ENCODE peak calls at places on chromosomes 7 and 10, in five cellular contexts. One of them, this sample, is unnamed. For H3K4me1, the result is how much of the 10 kb centered on the place peaks cover.

GRCh38 chr7:99943641-99944507 is 14.5 kb upstream of the GJC3 start:
- DNase-seq in colonic mucosa: no peak
- DNase-seq in ovary: no peak
- DNase-seq in endodermal cell: peak
- DNase-seq in cardiac muscle cell: no peak
- DNase-seq in this sample: no peak

GRCh38 chr7:92716825-92717580 is 119.4 kb downstream of the CDK6 start:
- DNase-seq in colonic mucosa: no peak
- DNase-seq in cardiac muscle cell: no peak
- DNase-seq in ovary: no peak
- DNase-seq in endodermal cell: no peak
- DNase-seq in this sample: no peak

GRCh38 chr7:78326189-78326588 is 527.6 kb downstream of the PHTF2 start:
- DNase-seq in ovary: no peak
- DNase-seq in cardiac muscle cell: peak
- DNase-seq in colonic mucosa: no peak
- DNase-seq in endodermal cell: no peak
- DNase-seq in this sample: no peak

GRCh38 chr10:87817291-87817872 is 644 bp downstream of the ATAD1 start:
- DNase-seq in colonic mucosa: no peak
- DNase-seq in endodermal cell: no peak
- DNase-seq in ovary: no peak
- DNase-seq in cardiac muscle cell: no peak
- DNase-seq in this sample: no peak

GRCh38 chr7:30278849-30279505 is 5.4 kb upstream of the ZNRF2 start:
- DNase-seq in colonic mucosa: no peak
- DNase-seq in cardiac muscle cell: no peak
- DNase-seq in ovary: no peak
- DNase-seq in endodermal cell: no peak
- DNase-seq in this sample: no peak

GRCh38 chr7:123148813-123149212 is 51.0 kb downstream of the SLC13A1 start:
- DNase-seq in endodermal cell: no peak
- DNase-seq in ovary: no peak
- DNase-seq in colonic mucosa: no peak
- DNase-seq in cardiac muscle cell: no peak
- DNase-seq in this sample: no peak

GRCh38 chr7:87231243-87231642 is 11.7 kb upstream of the TMEM243 start:
- DNase-seq in cardiac muscle cell: no peak
- DNase-seq in colonic mucosa: no peak
- DNase-seq in ovary: no peak
- DNase-seq in endodermal cell: no peak
- DNase-seq in this sample: no peak

GRCh38 chr7:1340640-1341360 is 108.1 kb downstream of the UNCX start:
- DNase-seq in colonic mucosa: no peak
- DNase-seq in cardiac muscle cell: no peak
- DNase-seq in endodermal cell: no peak
- DNase-seq in ovary: no peak
- DNase-seq in this sample: no peak

GRCh38 chr7:142500364-142500763 is 242.5 kb upstream of the PRSS58 start:
- DNase-seq in endodermal cell: no peak
- DNase-seq in cardiac muscle cell: no peak
- DNase-seq in ovary: no peak
- DNase-seq in colonic mucosa: peak
- DNase-seq in this sample: peak

GRCh38 chr10:104049497-104050250 is 36.0 kb downstream of the COL17A1 start:
- DNase-seq in ovary: no peak
- DNase-seq in endodermal cell: peak
- DNase-seq in cardiac muscle cell: peak
- DNase-seq in colonic mucosa: peak
- DNase-seq in this sample: peak

GRCh38 chr7:37824987-37825509 is 23.3 kb upstream of the NME8 start:
- DNase-seq in cardiac muscle cell: no peak
- DNase-seq in endodermal cell: no peak
- DNase-seq in ovary: no peak
- DNase-seq in colonic mucosa: no peak
- DNase-seq in this sample: no peak

GRCh38 chr10:75530337-75530736 is 98.9 kb downstream of the LRMDA start:
- DNase-seq in ovary: no peak
- DNase-seq in colonic mucosa: no peak
- DNase-seq in cardiac muscle cell: no peak
- DNase-seq in endodermal cell: peak
- DNase-seq in this sample: no peak

GRCh38 chr10:71289421-71290130 is 29.5 kb upstream of the SLC29A3 start:
- DNase-seq in cardiac muscle cell: no peak
- DNase-seq in colonic mucosa: no peak
- DNase-seq in ovary: no peak
- DNase-seq in endodermal cell: no peak
- DNase-seq in this sample: no peak

GRCh38 chr7:136033413-136034031 is 56.4 kb upstream of the MTPN start:
- DNase-seq in colonic mucosa: no peak
- DNase-seq in cardiac muscle cell: peak
- DNase-seq in endodermal cell: no peak
- DNase-seq in ovary: no peak
- DNase-seq in this sample: no peak

GRCh38 chr7:51141451-51141971 is 175.1 kb downstream of the COBL start:
- DNase-seq in endodermal cell: peak
- DNase-seq in cardiac muscle cell: peak
- DNase-seq in colonic mucosa: no peak
- DNase-seq in ovary: no peak
- DNase-seq in this sample: peak

GRCh38 chr7:45068236-45069023 is 20.3 kb downstream of the NACAD start:
- DNase-seq in endodermal cell: no peak
- DNase-seq in colonic mucosa: peak
- DNase-seq in cardiac muscle cell: no peak
- DNase-seq in ovary: no peak
- DNase-seq in this sample: peak

GRCh38 chr7:136869991-136870798 is 1.7 kb downstream of the CHRM2 start:
- DNase-seq in endodermal cell: peak
- DNase-seq in colonic mucosa: no peak
- DNase-seq in cardiac muscle cell: peak
- DNase-seq in ovary: no peak
- DNase-seq in this sample: no peak

GRCh38 chr7:37047260-37047659 is 323.0 kb upstream of the AOAH start:
- DNase-seq in endodermal cell: no peak
- DNase-seq in colonic mucosa: no peak
- DNase-seq in cardiac muscle cell: no peak
- DNase-seq in ovary: no peak
- DNase-seq in this sample: no peak

DNA sequence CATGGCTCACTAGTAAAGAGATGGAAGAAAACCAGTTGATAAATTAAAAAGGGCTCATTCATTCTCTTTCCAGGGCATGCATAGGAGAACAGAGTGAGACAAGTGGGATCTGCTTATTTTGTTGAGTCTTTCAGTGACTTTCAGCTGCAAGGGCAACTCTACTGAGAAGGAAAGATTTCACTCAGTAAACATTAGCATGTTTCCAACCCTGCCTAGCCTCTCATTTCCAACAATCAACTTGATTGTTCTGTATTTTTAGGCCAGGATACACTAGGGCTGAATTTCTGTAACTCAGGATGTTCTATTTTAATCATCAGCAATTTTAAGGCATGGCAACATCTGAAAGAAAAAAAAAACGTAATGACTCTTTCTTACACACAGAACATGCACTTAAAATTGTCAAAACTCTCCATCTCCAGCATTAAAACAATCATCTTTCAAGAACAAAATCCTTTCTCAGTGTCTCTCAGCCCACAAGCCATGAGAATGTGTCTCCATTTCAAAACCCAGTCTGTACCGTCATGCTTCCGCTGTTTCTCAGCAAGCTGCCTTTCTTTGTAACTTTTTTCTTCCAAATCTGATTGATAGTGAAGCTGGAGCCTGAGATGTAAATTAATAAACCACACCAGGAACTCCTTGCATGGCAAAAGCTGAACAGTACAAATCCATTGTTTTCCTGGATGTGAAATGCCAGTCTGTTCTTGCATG is 147.2 kb upstream of the KLF14 start:
- DNase-seq in ovary: no peak
- DNase-seq in cardiac muscle cell: no peak
- DNase-seq in colonic mucosa: no peak
- DNase-seq in endodermal cell: no peak
- DNase-seq in this sample: no peak
- H3K4me1 ChIP-seq in ovary: under half
- H3K4me1 ChIP-seq in cardiac muscle cell: under half
- H3K4me1 ChIP-seq in colonic mucosa: under half
- H3K4me1 ChIP-seq in endodermal cell: under half
- H3K4me1 ChIP-seq in this sample: under half

DNA sequence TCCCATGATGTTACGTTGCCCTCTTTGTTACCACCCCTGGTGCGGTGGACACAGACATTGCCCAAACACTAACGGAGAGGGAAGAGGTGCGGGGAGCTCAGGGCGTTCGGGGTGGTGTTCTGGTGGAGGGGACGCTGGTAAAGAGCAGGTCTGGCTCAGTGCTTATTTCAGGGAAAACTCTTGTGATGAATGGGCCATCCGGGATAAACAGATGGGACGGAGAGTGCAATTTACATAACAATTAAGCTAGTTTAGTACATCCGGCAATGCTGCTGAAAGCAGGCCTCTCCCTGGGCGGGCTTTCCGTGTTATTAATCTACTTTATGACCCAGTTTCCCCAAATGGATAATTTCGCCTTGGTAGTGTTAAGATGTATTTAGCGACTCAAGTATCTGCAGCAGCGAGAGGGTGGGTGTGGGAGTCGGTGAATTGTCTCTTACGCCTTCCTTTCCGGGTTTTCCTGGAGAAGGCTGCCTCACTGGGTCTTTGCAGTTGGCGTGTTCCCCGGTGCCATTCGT is 25.1 kb downstream of the FOXK1 start:
- DNase-seq in endodermal cell: peak
- DNase-seq in ovary: no peak
- DNase-seq in cardiac muscle cell: no peak
- DNase-seq in colonic mucosa: no peak
- DNase-seq in this sample: no peak
- H3K4me3 ChIP-seq in endodermal cell: peak
- H3K4me3 ChIP-seq in ovary: no peak
- H3K4me3 ChIP-seq in cardiac muscle cell: no peak
- H3K4me3 ChIP-seq in colonic mucosa: no peak
- H3K4me3 ChIP-seq in this sample: no peak

GRCh38 chr7:10759120-10759519 is 214.6 kb upstream of the PHF14 start:
- DNase-seq in colonic mucosa: no peak
- DNase-seq in cardiac muscle cell: no peak
- DNase-seq in ovary: no peak
- DNase-seq in endodermal cell: no peak
- DNase-seq in this sample: no peak

GRCh38 chr7:10756981-10757380 is 216.7 kb upstream of the PHF14 start:
- DNase-seq in endodermal cell: no peak
- DNase-seq in colonic mucosa: no peak
- DNase-seq in ovary: no peak
- DNase-seq in cardiac muscle cell: no peak
- DNase-seq in this sample: no peak
- H3K27ac ChIP-seq in endodermal cell: no peak
- H3K27ac ChIP-seq in colonic mucosa: no peak
- H3K27ac ChIP-seq in ovary: no peak
- H3K27ac ChIP-seq in cardiac muscle cell: no peak
- H3K27ac ChIP-seq in this sample: no peak

GRCh38 chr10:77380723-77381122 is 256.9 kb downstream of the KCNMA1 start:
- DNase-seq in endodermal cell: no peak
- DNase-seq in ovary: no peak
- DNase-seq in colonic mucosa: no peak
- DNase-seq in cardiac muscle cell: no peak
- DNase-seq in this sample: no peak

GRCh38 chr10:77374189-77374656 is 263.4 kb downstream of the KCNMA1 start:
- DNase-seq in ovary: no peak
- DNase-seq in colonic mucosa: no peak
- DNase-seq in endodermal cell: no peak
- DNase-seq in cardiac muscle cell: no peak
- DNase-seq in this sample: no peak

GRCh38 chr10:77377034-77377433 is 260.6 kb downstream of the KCNMA1 start:
- DNase-seq in ovary: no peak
- DNase-seq in endodermal cell: no peak
- DNase-seq in cardiac muscle cell: no peak
- DNase-seq in colonic mucosa: no peak
- DNase-seq in this sample: no peak

GRCh38 chr10:77378950-77379349 is 258.7 kb downstream of the KCNMA1 start:
- DNase-seq in cardiac muscle cell: no peak
- DNase-seq in endodermal cell: no peak
- DNase-seq in ovary: no peak
- DNase-seq in colonic mucosa: no peak
- DNase-seq in this sample: no peak

DNA sequence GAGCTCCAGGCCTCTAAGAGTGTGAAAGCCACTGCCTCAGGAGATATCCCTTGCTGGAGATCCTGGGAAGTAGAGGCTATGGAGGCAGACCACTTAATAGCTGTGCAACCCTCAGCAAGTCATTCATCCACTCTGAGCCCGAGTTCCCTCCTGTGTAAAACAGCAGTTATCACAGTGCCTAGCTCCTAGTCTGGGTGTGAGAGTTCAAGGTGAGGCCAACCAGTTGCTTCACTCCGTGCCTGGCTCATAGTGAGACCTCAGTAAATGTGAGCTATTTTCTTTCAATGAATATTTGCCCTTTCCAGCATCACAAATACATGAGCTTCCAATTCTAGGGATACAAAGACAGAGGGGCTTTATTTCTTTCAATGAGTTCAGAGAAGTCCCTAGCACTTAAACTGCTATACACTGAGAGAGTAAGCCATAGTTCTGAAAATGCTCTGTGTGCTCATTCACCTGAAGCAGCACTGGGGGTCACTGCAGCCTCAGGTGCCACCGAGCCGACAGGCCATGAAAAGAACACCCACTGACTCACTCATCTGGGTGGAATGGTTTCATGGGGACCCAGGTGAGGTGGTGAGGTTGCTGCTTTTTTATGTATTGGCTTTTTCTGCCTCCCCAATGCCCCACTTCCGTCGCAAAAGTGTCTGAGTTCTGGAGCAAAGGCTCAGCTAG is 259.8 kb downstream of the KCNMA1 start:
- DNase-seq in ovary: no peak
- DNase-seq in endodermal cell: peak
- DNase-seq in colonic mucosa: no peak
- DNase-seq in cardiac muscle cell: no peak
- DNase-seq in this sample: no peak
- H3K4me1 ChIP-seq in ovary: under half
- H3K4me1 ChIP-seq in endodermal cell: under half
- H3K4me1 ChIP-seq in colonic mucosa: under half
- H3K4me1 ChIP-seq in cardiac muscle cell: under half
- H3K4me1 ChIP-seq in this sample: under half

DNA sequence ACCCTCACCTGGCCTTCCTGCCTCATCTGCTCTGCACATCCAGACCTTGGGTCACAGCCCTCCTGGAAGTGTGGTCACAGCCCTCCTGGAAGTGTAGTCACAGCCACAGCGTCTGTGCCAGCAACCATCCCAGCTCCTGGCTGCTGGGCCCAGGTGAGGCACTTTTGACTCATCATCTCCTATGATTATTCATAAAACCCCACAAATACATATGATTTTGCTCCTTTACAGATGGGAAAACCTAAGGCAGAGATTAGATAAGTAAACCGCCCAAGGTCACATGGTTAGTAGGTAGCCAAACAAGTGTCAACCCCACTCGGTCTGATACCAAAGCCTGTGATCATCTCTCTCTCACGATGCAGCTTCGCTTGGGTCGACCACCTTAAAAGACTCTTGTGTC is 94.3 kb downstream of the PRLHR start:
- DNase-seq in ovary: no peak
- DNase-seq in cardiac muscle cell: peak
- DNase-seq in endodermal cell: no peak
- DNase-seq in colonic mucosa: no peak
- DNase-seq in this sample: no peak
- H3K4me3 ChIP-seq in ovary: no peak
- H3K4me3 ChIP-seq in cardiac muscle cell: no peak
- H3K4me3 ChIP-seq in endodermal cell: no peak
- H3K4me3 ChIP-seq in colonic mucosa: no peak
- H3K4me3 ChIP-seq in this sample: no peak

GRCh38 chr10:131095109-131095580 is 216.4 kb downstream of the TCERG1L start:
- DNase-seq in colonic mucosa: no peak
- DNase-seq in endodermal cell: no peak
- DNase-seq in cardiac muscle cell: no peak
- DNase-seq in ovary: no peak
- DNase-seq in this sample: no peak
- H3K27ac ChIP-seq in colonic mucosa: no peak
- H3K27ac ChIP-seq in endodermal cell: peak
- H3K27ac ChIP-seq in cardiac muscle cell: no peak
- H3K27ac ChIP-seq in ovary: peak
- H3K27ac ChIP-seq in this sample: no peak